ENCODE peak calls at places on chromosome 13, in five cellular contexts. Z, Y, E, W and N are unnamed samples. For H3K9me3, the result is how much of the 10 kb centered on the place peaks cover.

GRCh38 chr13:100836696-100837095 is 162.1 kb upstream of the TMTC4 start:
- DNase-seq in W (peak), Y (no peak), E (no peak), Z (no peak), N (peak)

GRCh38 chr13:94682229-94682628 is 30.1 kb downstream of the SOX21 start:
- DNase-seq in Y (no peak), Z (no peak), E (no peak), W (no peak), N (no peak)

GRCh38 chr13:45167611-45168554 is 33.0 kb downstream of the KCTD4 start:
- DNase-seq in E (peak), W (peak), Z (no peak), Y (no peak), N (no peak)

GRCh38 chr13:78589206-78589605 is 14.1 kb downstream of the POU4F1 start:
- DNase-seq in E (no peak), W (peak), Y (peak), Z (no peak), N (no peak)

GRCh38 chr13:90070362-90070761 is 1277.1 kb upstream of the MIR17HG start:
- DNase-seq in Y (no peak), E (no peak), Z (no peak), W (no peak), N (no peak)

GRCh38 chr13:64061649-64062048 is 2646.0 kb upstream of the PCDH20 start:
- DNase-seq in E (no peak), Y (no peak), W (no peak), Z (no peak), N (no peak)

GRCh38 chr13:49098771-49099512 is 121.2 kb upstream of the MLNR start:
- DNase-seq in E (no peak), W (no peak), Y (no peak), Z (no peak), N (no peak)

GRCh38 chr13:44396963-44397580 is 23.4 kb downstream of the SERP2 start:
- DNase-seq in Y (peak), E (no peak), W (no peak), Z (peak), N (peak)

GRCh38 chr13:79782541-79783216 is 301.7 kb downstream of the NDFIP2 start:
- DNase-seq in W (no peak), Z (no peak), Y (peak), E (peak), N (no peak)

GRCh38 chr13:107020393-107020792 is 452.5 kb upstream of the ARGLU1 start:
- DNase-seq in Y (no peak), E (no peak), Z (no peak), W (no peak), N (no peak)
- H3K9me3 ChIP-seq in Y (under half), E (under half), Z (under half), W (under half), N (under half)

DNA sequence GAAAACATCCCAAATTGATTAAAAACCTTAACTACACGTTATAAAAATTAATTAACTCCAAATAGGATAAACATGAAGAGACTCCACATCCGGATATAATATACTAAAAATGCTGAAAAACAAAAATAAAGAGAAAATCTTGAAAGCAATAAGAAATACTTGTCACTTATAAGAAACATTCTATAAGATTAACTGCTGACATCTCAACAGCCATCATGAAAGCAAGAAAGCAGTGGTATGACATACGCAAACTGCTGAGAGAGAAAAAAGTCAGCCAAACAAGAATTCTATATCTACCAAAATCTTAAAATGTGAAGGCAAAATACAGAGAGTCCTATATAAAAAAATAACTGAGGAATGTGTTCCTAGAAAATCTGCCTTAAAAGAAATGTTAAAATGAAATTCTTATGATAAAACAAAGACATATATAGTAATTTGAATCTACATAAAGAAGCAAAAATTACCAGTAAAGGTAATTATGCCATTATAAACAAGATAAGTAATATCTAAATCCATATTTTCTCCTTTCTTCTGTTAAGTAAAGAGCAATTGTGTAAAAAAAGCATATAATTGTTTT is 1851.1 kb downstream of the PCDH9 start:
- DNase-seq in Z (no peak), W (peak), Y (peak), E (no peak), N (no peak)
- H3K9me3 ChIP-seq in Z (under half), W (under half), Y (under half), E (under half), N (under half)

DNA sequence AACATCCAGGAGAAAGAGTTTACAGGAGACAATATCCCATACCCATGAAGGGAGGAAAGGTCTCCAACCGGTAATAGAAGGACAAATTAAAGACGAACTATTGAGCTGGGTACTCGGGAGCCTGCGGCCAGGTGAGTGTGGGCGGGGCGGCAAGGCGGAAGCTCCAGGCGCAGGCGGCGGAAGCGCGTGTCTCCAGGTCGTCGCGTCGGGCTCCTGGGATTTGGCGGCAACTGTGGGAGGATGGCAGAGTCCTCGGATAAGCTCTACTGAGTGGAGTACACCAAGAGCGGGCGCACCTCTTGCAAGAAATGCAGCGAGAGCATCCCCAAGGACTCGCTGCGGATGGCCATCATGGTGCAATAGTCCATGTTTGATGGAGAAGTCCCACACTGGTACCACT is 21.6 kb upstream of the ANKRD10 start:
- DNase-seq in E (no peak), Y (no peak), Z (no peak), W (no peak), N (no peak)
- H3K9me3 ChIP-seq in E (under half), Y (under half), Z (under half), W (under half), N (under half)

GRCh38 chr13:55090612-55091011 is 2050.1 kb upstream of the PRR20A start:
- DNase-seq in W (no peak), Z (no peak), Y (no peak), E (no peak), N (no peak)

GRCh38 chr13:55084630-55085029 is 2056.0 kb downstream of the OLFM4 start:
- DNase-seq in E (no peak), Y (no peak), W (no peak), Z (no peak), N (no peak)

DNA sequence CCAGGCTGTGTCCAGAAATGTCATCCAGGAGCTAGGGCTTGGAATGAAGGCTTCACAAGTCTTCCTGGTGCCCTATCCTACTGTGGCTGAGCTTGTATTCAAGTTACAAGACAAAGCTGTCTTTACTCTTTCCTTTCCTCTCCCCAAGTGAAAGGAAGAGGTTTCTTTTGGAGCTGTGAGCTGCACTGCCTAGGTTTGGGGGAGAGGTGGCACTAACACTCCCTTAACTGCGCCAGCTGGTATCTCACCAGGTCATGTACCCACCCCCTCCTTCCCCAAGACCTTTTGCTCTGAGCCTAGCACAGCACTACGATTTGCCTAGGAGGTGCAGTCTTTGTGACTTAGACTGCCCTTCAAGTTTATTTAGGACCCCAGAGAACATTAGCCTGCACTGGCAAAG is 2053.6 kb upstream of the PRR20A start:
- DNase-seq in W (no peak), E (no peak), Y (no peak), Z (no peak), N (no peak)
- H3K9me3 ChIP-seq in W (under half), E (under half), Y (under half), Z (under half), N (under half)

GRCh38 chr13:19172647-19173030 is 9.0 kb downstream of the TUBA3C start:
- DNase-seq in E (no peak), W (no peak), Y (no peak), Z (no peak), N (no peak)
- H3K9me3 ChIP-seq in E (under half), W (under half), Y (under half), Z (under half), N (under half)

GRCh38 chr13:27118428-27119054 is 53.1 kb downstream of the USP12 start:
- DNase-seq in Y (no peak), E (no peak), W (no peak), Z (no peak), N (no peak)

GRCh38 chr13:27120011-27120410 is 51.6 kb downstream of the USP12 start:
- DNase-seq in E (no peak), Z (no peak), W (no peak), Y (peak), N (no peak)

GRCh38 chr13:27124571-27124970 is 47.0 kb downstream of the USP12 start:
- DNase-seq in Z (no peak), Y (no peak), E (no peak), W (no peak), N (no peak)

GRCh38 chr13:27120811-27121210 is 50.8 kb downstream of the USP12 start:
- DNase-seq in Y (peak), Z (no peak), E (no peak), W (no peak), N (no peak)

DNA sequence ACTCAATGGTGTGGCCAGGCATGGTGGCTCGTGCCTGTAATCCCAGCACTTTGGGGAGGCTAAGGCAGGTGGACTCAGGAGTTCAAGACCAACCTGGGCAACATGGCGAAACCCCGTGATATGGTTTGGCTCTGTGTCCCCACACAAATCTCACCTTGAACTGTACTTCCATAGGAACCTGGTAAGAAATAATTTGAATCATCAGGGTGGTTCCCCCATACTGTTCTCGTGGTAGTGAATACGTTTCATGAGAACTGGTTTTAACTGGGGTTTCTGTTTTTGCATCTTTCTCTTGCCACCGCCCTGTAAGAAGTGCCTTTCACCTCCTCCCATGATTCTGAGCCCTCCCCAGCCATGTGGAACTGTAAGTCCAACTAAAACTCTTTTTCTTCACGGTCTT is 49.6 kb downstream of the USP12 start:
- DNase-seq in W (no peak), E (no peak), Y (no peak), Z (no peak), N (no peak)
- H3K9me3 ChIP-seq in W (under half), E (under half), Y (under half), Z (under half), N (under half)

GRCh38 chr13:109293166-109293565 is 493.2 kb downstream of the IRS2 start:
- DNase-seq in W (no peak), E (no peak), Y (no peak), Z (no peak), N (no peak)
- H3K9me3 ChIP-seq in W (under half), E (under half), Y (under half), Z (under half), N (under half)

GRCh38 chr13:28831117-28831516 is 11.0 kb downstream of the MTUS2 start:
- DNase-seq in E (no peak), Y (no peak), W (no peak), Z (no peak), N (no peak)

GRCh38 chr13:28822161-28822560 is 2.0 kb downstream of the MTUS2 start:
- DNase-seq in Y (no peak), W (no peak), Z (no peak), E (no peak), N (no peak)

GRCh38 chr13:28830580-28830979 is 10.4 kb downstream of the MTUS2 start:
- DNase-seq in Z (no peak), E (no peak), W (no peak), Y (no peak), N (no peak)

GRCh38 chr13:28822801-28823200 is 2.7 kb downstream of the MTUS2 start:
- DNase-seq in Z (no peak), Y (no peak), E (no peak), W (no peak), N (no peak)

GRCh38 chr13:28826368-28826767 is 6.2 kb downstream of the MTUS2 start:
- DNase-seq in E (no peak), W (no peak), Y (no peak), Z (no peak), N (no peak)
- H3K9me3 ChIP-seq in E (under half), W (under half), Y (under half), Z (under half), N (under half)